ENCODE peak calls at places on chromosome 22, in seven cellular contexts. One of them, this sample, is unnamed.

GRCh38 chr22:19679476-19680099 is 34.7 kb upstream of the SEPTIN5 start:
- DNase-seq in stomach: peak
- DNase-seq in left colon: no peak
- DNase-seq in lung: peak
- DNase-seq in amygdala: no peak
- DNase-seq in activated CD4-positive, alpha-beta T cell treated with anti-CD3 and anti-CD28 coated beads, Interleukin-2, amount 50 U/mL, for 1 hour: peak
- DNase-seq in NCI-H460: no peak
- DNase-seq in this sample: peak

GRCh38 chr22:48758905-48759875 is 1068.5 kb downstream of the BRD1 start:
- DNase-seq in stomach: peak
- DNase-seq in left colon: no peak
- DNase-seq in lung: peak
- DNase-seq in amygdala: no peak
- DNase-seq in activated CD4-positive, alpha-beta T cell treated with anti-CD3 and anti-CD28 coated beads, Interleukin-2, amount 50 U/mL, for 1 hour: no peak
- DNase-seq in NCI-H460: no peak
- DNase-seq in this sample: no peak

GRCh38 chr22:37482244-37482643 is 3.9 kb downstream of the MFNG start:
- DNase-seq in stomach: no peak
- DNase-seq in left colon: no peak
- DNase-seq in lung: no peak
- DNase-seq in amygdala: no peak
- DNase-seq in activated CD4-positive, alpha-beta T cell treated with anti-CD3 and anti-CD28 coated beads, Interleukin-2, amount 50 U/mL, for 1 hour: no peak
- DNase-seq in NCI-H460: no peak
- DNase-seq in this sample: no peak

GRCh38 chr22:23401111-23401909 is 178.8 kb downstream of the IGLL1 start:
- DNase-seq in stomach: no peak
- DNase-seq in left colon: no peak
- DNase-seq in lung: no peak
- DNase-seq in amygdala: no peak
- DNase-seq in activated CD4-positive, alpha-beta T cell treated with anti-CD3 and anti-CD28 coated beads, Interleukin-2, amount 50 U/mL, for 1 hour: no peak
- DNase-seq in NCI-H460: no peak
- DNase-seq in this sample: no peak

GRCh38 chr22:26589367-26589844 is 526 bp downstream of the TPST2 start:
- DNase-seq in stomach: peak
- DNase-seq in left colon: peak
- DNase-seq in lung: peak
- DNase-seq in amygdala: no peak
- DNase-seq in activated CD4-positive, alpha-beta T cell treated with anti-CD3 and anti-CD28 coated beads, Interleukin-2, amount 50 U/mL, for 1 hour: peak
- DNase-seq in NCI-H460: no peak
- DNase-seq in this sample: peak

GRCh38 chr22:49143812-49144211 is 683.9 kb downstream of the BRD1 start:
- DNase-seq in stomach: no peak
- DNase-seq in left colon: no peak
- DNase-seq in lung: no peak
- DNase-seq in amygdala: no peak
- DNase-seq in activated CD4-positive, alpha-beta T cell treated with anti-CD3 and anti-CD28 coated beads, Interleukin-2, amount 50 U/mL, for 1 hour: no peak
- DNase-seq in NCI-H460: no peak
- DNase-seq in this sample: no peak

GRCh38 chr22:22097727-22098228 is 115.2 kb upstream of the TOP3B start:
- DNase-seq in stomach: no peak
- DNase-seq in left colon: no peak
- DNase-seq in lung: no peak
- DNase-seq in amygdala: no peak
- DNase-seq in activated CD4-positive, alpha-beta T cell treated with anti-CD3 and anti-CD28 coated beads, Interleukin-2, amount 50 U/mL, for 1 hour: no peak
- DNase-seq in NCI-H460: no peak
- DNase-seq in this sample: no peak

GRCh38 chr22:32605576-32605975 is 131.0 kb downstream of the FBXO7 start:
- DNase-seq in stomach: no peak
- DNase-seq in left colon: no peak
- DNase-seq in lung: no peak
- DNase-seq in amygdala: no peak
- DNase-seq in activated CD4-positive, alpha-beta T cell treated with anti-CD3 and anti-CD28 coated beads, Interleukin-2, amount 50 U/mL, for 1 hour: no peak
- DNase-seq in NCI-H460: no peak
- DNase-seq in this sample: no peak

GRCh38 chr22:28034760-28035401 is 115.8 kb upstream of the PITPNB start:
- DNase-seq in stomach: peak
- DNase-seq in left colon: peak
- DNase-seq in lung: peak
- DNase-seq in amygdala: peak
- DNase-seq in activated CD4-positive, alpha-beta T cell treated with anti-CD3 and anti-CD28 coated beads, Interleukin-2, amount 50 U/mL, for 1 hour: peak
- DNase-seq in NCI-H460: no peak
- DNase-seq in this sample: no peak

GRCh38 chr22:19124377-19124776 is 2.2 kb upstream of the DGCR2 start:
- DNase-seq in stomach: no peak
- DNase-seq in left colon: no peak
- DNase-seq in lung: no peak
- DNase-seq in amygdala: no peak
- DNase-seq in activated CD4-positive, alpha-beta T cell treated with anti-CD3 and anti-CD28 coated beads, Interleukin-2, amount 50 U/mL, for 1 hour: no peak
- DNase-seq in NCI-H460: no peak
- DNase-seq in this sample: no peak

GRCh38 chr22:40153186-40153585 is 24.5 kb upstream of the TNRC6B start:
- DNase-seq in stomach: no peak
- DNase-seq in left colon: no peak
- DNase-seq in lung: no peak
- DNase-seq in amygdala: no peak
- DNase-seq in activated CD4-positive, alpha-beta T cell treated with anti-CD3 and anti-CD28 coated beads, Interleukin-2, amount 50 U/mL, for 1 hour: no peak
- DNase-seq in NCI-H460: no peak
- DNase-seq in this sample: no peak

GRCh38 chr22:27274770-27275449 is 526.6 kb downstream of the MN1 start:
- DNase-seq in stomach: no peak
- DNase-seq in left colon: no peak
- DNase-seq in lung: no peak
- DNase-seq in amygdala: no peak
- DNase-seq in activated CD4-positive, alpha-beta T cell treated with anti-CD3 and anti-CD28 coated beads, Interleukin-2, amount 50 U/mL, for 1 hour: no peak
- DNase-seq in NCI-H460: no peak
- DNase-seq in this sample: no peak

GRCh38 chr22:34800265-34800664 is 265.7 kb upstream of the ISX start:
- DNase-seq in stomach: no peak
- DNase-seq in left colon: no peak
- DNase-seq in lung: no peak
- DNase-seq in amygdala: no peak
- DNase-seq in activated CD4-positive, alpha-beta T cell treated with anti-CD3 and anti-CD28 coated beads, Interleukin-2, amount 50 U/mL, for 1 hour: no peak
- DNase-seq in NCI-H460: no peak
- DNase-seq in this sample: no peak

GRCh38 chr22:41752011-41752975 is 48.2 kb upstream of the CCDC134 start:
- DNase-seq in stomach: no peak
- DNase-seq in left colon: no peak
- DNase-seq in lung: no peak
- DNase-seq in amygdala: no peak
- DNase-seq in activated CD4-positive, alpha-beta T cell treated with anti-CD3 and anti-CD28 coated beads, Interleukin-2, amount 50 U/mL, for 1 hour: no peak
- DNase-seq in NCI-H460: no peak
- DNase-seq in this sample: no peak

GRCh38 chr22:20867179-20868099 is 8.6 kb downstream of the SNAP29 start:
- DNase-seq in stomach: peak
- DNase-seq in left colon: peak
- DNase-seq in lung: peak
- DNase-seq in amygdala: no peak
- DNase-seq in activated CD4-positive, alpha-beta T cell treated with anti-CD3 and anti-CD28 coated beads, Interleukin-2, amount 50 U/mL, for 1 hour: no peak
- DNase-seq in NCI-H460: no peak
- DNase-seq in this sample: peak

GRCh38 chr22:41280065-41280464 is 5.9 kb downstream of the RANGAP1 start:
- DNase-seq in stomach: no peak
- DNase-seq in left colon: no peak
- DNase-seq in lung: no peak
- DNase-seq in amygdala: no peak
- DNase-seq in activated CD4-positive, alpha-beta T cell treated with anti-CD3 and anti-CD28 coated beads, Interleukin-2, amount 50 U/mL, for 1 hour: no peak
- DNase-seq in NCI-H460: no peak
- DNase-seq in this sample: no peak

GRCh38 chr22:36746571-36746970 is 29.3 kb downstream of the IFT27 start:
- DNase-seq in stomach: no peak
- DNase-seq in left colon: no peak
- DNase-seq in lung: no peak
- DNase-seq in amygdala: no peak
- DNase-seq in activated CD4-positive, alpha-beta T cell treated with anti-CD3 and anti-CD28 coated beads, Interleukin-2, amount 50 U/mL, for 1 hour: no peak
- DNase-seq in NCI-H460: no peak
- DNase-seq in this sample: no peak

GRCh38 chr22:22941831-22942510 is 54.4 kb downstream of the IGLL5 start:
- DNase-seq in stomach: peak
- DNase-seq in left colon: peak
- DNase-seq in lung: no peak
- DNase-seq in amygdala: no peak
- DNase-seq in activated CD4-positive, alpha-beta T cell treated with anti-CD3 and anti-CD28 coated beads, Interleukin-2, amount 50 U/mL, for 1 hour: no peak
- DNase-seq in NCI-H460: no peak
- DNase-seq in this sample: no peak

GRCh38 chr22:37967147-37967546 is 13.6 kb downstream of the POLR2F start:
- DNase-seq in stomach: no peak
- DNase-seq in left colon: no peak
- DNase-seq in lung: no peak
- DNase-seq in amygdala: no peak
- DNase-seq in activated CD4-positive, alpha-beta T cell treated with anti-CD3 and anti-CD28 coated beads, Interleukin-2, amount 50 U/mL, for 1 hour: no peak
- DNase-seq in NCI-H460: no peak
- DNase-seq in this sample: no peak

GRCh38 chr22:37794376-37794775 is 13.4 kb upstream of the GCAT start:
- DNase-seq in stomach: no peak
- DNase-seq in left colon: no peak
- DNase-seq in lung: no peak
- DNase-seq in amygdala: no peak
- DNase-seq in activated CD4-positive, alpha-beta T cell treated with anti-CD3 and anti-CD28 coated beads, Interleukin-2, amount 50 U/mL, for 1 hour: no peak
- DNase-seq in NCI-H460: no peak
- DNase-seq in this sample: no peak

GRCh38 chr22:40853961-40854360 is 2.5 kb downstream of the ST13 start:
- DNase-seq in stomach: no peak
- DNase-seq in left colon: no peak
- DNase-seq in lung: no peak
- DNase-seq in amygdala: no peak
- DNase-seq in activated CD4-positive, alpha-beta T cell treated with anti-CD3 and anti-CD28 coated beads, Interleukin-2, amount 50 U/mL, for 1 hour: no peak
- DNase-seq in NCI-H460: no peak
- DNase-seq in this sample: no peak

This sample was measured in CD4-positive, CD25-positive, alpha-beta regulatory T cell.